ENCODE peak calls at places on chromosomes 13 and 19, in ten cellular contexts. C is cardiac muscle cell; W is neuronal stem cell; V is CD8-positive, alpha-beta memory T cell; H is GM23248; Q is left ventricle myocardium inferior; J is tibial artery; T is vagina; P is mesendoderm; N is aorta. K is an unnamed sample. For H3K4me1, the result is how much of the 10 kb centered on the place peaks cover.

GRCh38 chr19:23070353-23070781 is 46.5 kb upstream of the ZNF730 start:
- DNase-seq in C (peak), W (no peak), V (no peak), H (peak), Q (peak), J (no peak), T (no peak), P (peak), N (peak), K (no peak)

GRCh38 chr13:36344173-36344572 is 2.0 kb downstream of the SPART start:
- DNase-seq in C (peak), W (no peak), V (no peak), H (peak), Q (no peak), J (no peak), T (no peak), P (peak), N (no peak), K (no peak)

GRCh38 chr13:40528881-40529280 is 137.6 kb downstream of the FOXO1 start:
- DNase-seq in C (no peak), W (no peak), V (no peak), H (no peak), Q (no peak), J (no peak), T (no peak), P (no peak), N (no peak), K (no peak)

GRCh38 chr13:83340170-83340569 is 542.1 kb downstream of the SLITRK1 start:
- DNase-seq in C (no peak), W (no peak), V (no peak), H (no peak), Q (no peak), J (no peak), T (no peak), P (no peak), N (no peak), K (no peak)

GRCh38 chr13:106836186-106836802 is 268.4 kb upstream of the ARGLU1 start:
- DNase-seq in C (no peak), W (no peak), V (no peak), H (no peak), Q (no peak), J (no peak), T (no peak), P (no peak), N (no peak), K (no peak)

GRCh38 chr13:21686761-21687391 is 16.0 kb downstream of the FGF9 start:
- DNase-seq in C (no peak), W (no peak), V (no peak), H (no peak), Q (no peak), J (no peak), T (no peak), P (no peak), N (no peak), K (no peak)

GRCh38 chr19:6935069-6935468 is 47.7 kb downstream of the ADGRE1 start:
- DNase-seq in C (no peak), W (no peak), V (no peak), H (no peak), Q (no peak), J (no peak), T (no peak), P (no peak), N (no peak), K (no peak)

GRCh38 chr13:113408562-113408961 is 44.6 kb upstream of the GRTP1 start:
- DNase-seq in C (no peak), W (no peak), V (no peak), H (no peak), Q (no peak), J (no peak), T (peak), P (no peak), N (no peak), K (no peak)

GRCh38 chr13:49859568-49859967 is 67.1 kb upstream of the KPNA3 start:
- DNase-seq in C (peak), W (no peak), V (no peak), H (peak), Q (no peak), J (no peak), T (no peak), P (no peak), N (no peak), K (no peak)

GRCh38 chr19:53086949-53087348 is 16.3 kb downstream of the ZNF160 start:
- DNase-seq in C (peak), W (no peak), V (no peak), H (no peak), Q (peak), J (no peak), T (no peak), P (no peak), N (no peak), K (peak)

GRCh38 chr13:94656766-94657165 is 55.1 kb downstream of the GPR180 start:
- DNase-seq in C (peak), W (no peak), V (no peak), H (peak), Q (no peak), J (no peak), T (no peak), P (peak), N (no peak), K (no peak)

GRCh38 chr13:38135590-38135989 is 214.1 kb upstream of the UFM1 start:
- DNase-seq in C (no peak), W (no peak), V (no peak), H (no peak), Q (no peak), J (no peak), T (no peak), P (no peak), N (no peak), K (no peak)

GRCh38 chr19:15101479-15102082 is 5.6 kb upstream of the SYDE1 start:
- DNase-seq in C (peak), W (no peak), V (peak), H (peak), Q (no peak), J (no peak), T (no peak), P (peak), N (no peak), K (no peak)

GRCh38 chr13:40477623-40478608 is 188.5 kb downstream of the FOXO1 start:
- DNase-seq in C (peak), W (no peak), V (no peak), H (no peak), Q (peak), J (peak), T (no peak), P (peak), N (peak), K (no peak)

GRCh38 chr13:100089633-100090032 is 740 bp downstream of the PCCA start:
- DNase-seq in C (peak), W (no peak), V (peak), H (peak), Q (no peak), J (no peak), T (no peak), P (no peak), N (no peak), K (no peak)

GRCh38 chr13:83919775-83920174 is 37.5 kb upstream of the SLITRK1 start:
- DNase-seq in C (no peak), W (no peak), V (no peak), H (no peak), Q (no peak), J (no peak), T (no peak), P (no peak), N (no peak), K (no peak)

GRCh38 chr19:4712771-4713170 is 10.9 kb downstream of the DPP9 start:
- DNase-seq in C (no peak), W (no peak), V (no peak), H (no peak), Q (peak), J (no peak), T (no peak), P (no peak), N (no peak), K (no peak)
- H3K4me1 ChIP-seq in C (under half), W (under half), V (under half), H (under half), Q (half or more), J (under half), T (under half), P (under half), N (under half), K (under half)

DNA sequence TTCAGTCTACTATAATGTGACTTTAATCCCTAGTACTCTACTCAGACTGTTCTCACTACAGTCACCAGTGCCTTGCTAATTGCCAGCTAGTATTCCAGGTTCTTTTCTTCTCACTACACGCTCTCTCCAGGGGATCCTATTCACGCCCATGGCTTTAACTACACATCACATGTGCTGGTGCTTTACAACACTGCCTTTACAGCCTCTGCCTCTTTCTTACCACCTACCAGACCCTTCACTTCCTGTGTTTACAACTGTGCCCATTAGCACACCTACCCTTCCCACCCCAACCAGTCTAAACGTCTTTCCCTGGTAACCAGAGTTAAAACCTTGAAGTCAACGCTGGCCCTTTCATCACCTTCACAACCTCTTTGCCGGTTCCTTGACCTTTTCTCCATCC is 249.5 kb downstream of the DNAJC15 start:
- DNase-seq in C (no peak), W (no peak), V (no peak), H (no peak), Q (no peak), J (no peak), T (no peak), P (peak), N (no peak), K (no peak)
- H3K4me1 ChIP-seq in C (under half), W (under half), V (under half), H (under half), Q (under half), J (under half), T (under half), P (under half), N (under half), K (under half)

GRCh38 chr19:795691-796581 is 1.3 kb upstream of the PTBP1 start:
- DNase-seq in C (no peak), W (no peak), V (no peak), H (no peak), Q (no peak), J (no peak), T (no peak), P (no peak), N (peak), K (peak)
- H3K4me1 ChIP-seq in C (under half), W (under half), V (under half), H (under half), Q (half or more), J (under half), T (under half), P (under half), N (under half), K (under half)

DNA sequence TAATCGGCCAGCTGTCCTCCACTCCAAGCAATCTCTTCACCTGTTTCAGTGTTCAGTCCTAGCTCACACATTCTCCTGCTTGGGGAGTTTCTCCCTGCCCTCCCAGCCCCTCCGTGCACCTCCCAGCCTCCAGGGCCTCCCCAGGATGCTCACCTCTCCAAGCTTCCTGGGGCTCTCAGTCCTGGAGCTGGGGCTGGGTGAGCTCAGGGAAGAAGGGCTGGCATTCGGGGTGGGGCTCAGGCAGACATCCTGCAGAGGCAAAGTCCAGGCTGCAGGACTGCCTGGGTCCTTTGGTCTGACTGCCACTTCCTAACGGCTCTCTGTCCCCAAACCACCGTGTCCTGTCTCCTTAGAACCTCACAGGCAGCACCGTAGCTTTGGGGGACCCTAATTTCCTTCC is 2.6 kb downstream of the TMEM150B start:
- DNase-seq in C (no peak), W (no peak), V (no peak), H (no peak), Q (no peak), J (no peak), T (no peak), P (no peak), N (no peak), K (no peak)
- H3K4me1 ChIP-seq in C (under half), W (under half), V (under half), H (under half), Q (under half), J (under half), T (under half), P (under half), N (under half), K (under half)

GRCh38 chr13:110418944-110419343 is 111.9 kb downstream of the COL4A2 start:
- DNase-seq in C (no peak), W (no peak), V (no peak), H (no peak), Q (peak), J (no peak), T (peak), P (no peak), N (peak), K (no peak)
- H3K4me1 ChIP-seq in C (under half), W (under half), V (under half), H (under half), Q (half or more), J (half or more), T (under half), P (under half), N (under half), K (under half)

GRCh38 chr19:18506101-18506534 is 15.8 kb downstream of the ELL start:
- DNase-seq in C (no peak), W (no peak), V (no peak), H (no peak), Q (peak), J (no peak), T (no peak), P (no peak), N (no peak), K (no peak)

GRCh38 chr19:18508585-18508984 is 13.3 kb downstream of the ELL start:
- DNase-seq in C (no peak), W (no peak), V (no peak), H (no peak), Q (no peak), J (no peak), T (no peak), P (no peak), N (no peak), K (no peak)

GRCh38 chr19:18507021-18507726 is 14.7 kb downstream of the ELL start:
- DNase-seq in C (no peak), W (no peak), V (peak), H (no peak), Q (peak), J (peak), T (no peak), P (no peak), N (no peak), K (no peak)

GRCh38 chr19:18506545-18506944 is 15.3 kb downstream of the ELL start:
- DNase-seq in C (no peak), W (no peak), V (no peak), H (no peak), Q (no peak), J (no peak), T (no peak), P (no peak), N (no peak), K (no peak)

GRCh38 chr19:18507727-18508440 is 14.0 kb downstream of the ELL start:
- DNase-seq in C (no peak), W (no peak), V (no peak), H (no peak), Q (peak), J (peak), T (no peak), P (no peak), N (no peak), K (no peak)
- H3K4me1 ChIP-seq in C (half or more), W (under half), V (half or more), H (under half), Q (half or more), J (half or more), T (half or more), P (under half), N (under half), K (half or more)

DNA sequence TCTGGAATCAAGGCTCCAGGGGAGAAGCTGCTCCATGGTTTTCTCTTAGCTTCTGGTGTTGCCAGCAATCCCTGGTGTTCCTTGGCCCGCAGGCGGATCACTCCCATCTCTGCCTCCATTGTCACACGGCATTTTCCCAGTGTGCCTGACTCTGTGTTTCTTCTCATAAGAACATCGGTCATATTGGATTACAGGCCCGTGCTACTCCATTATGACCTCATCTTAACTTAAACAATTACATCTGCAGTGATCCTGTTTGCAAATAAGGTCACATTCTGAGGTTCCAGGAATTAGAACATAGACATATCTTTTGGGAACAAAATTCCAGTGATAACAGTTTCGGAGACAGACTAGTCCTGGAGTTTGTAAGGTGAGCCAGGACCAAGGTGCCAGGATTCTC is 23.5 kb upstream of the ALOX5AP start:
- DNase-seq in C (no peak), W (no peak), V (no peak), H (no peak), Q (no peak), J (no peak), T (no peak), P (no peak), N (no peak), K (no peak)
- H3K4me1 ChIP-seq in C (under half), W (under half), V (under half), H (under half), Q (under half), J (under half), T (under half), P (under half), N (under half), K (under half)

DNA sequence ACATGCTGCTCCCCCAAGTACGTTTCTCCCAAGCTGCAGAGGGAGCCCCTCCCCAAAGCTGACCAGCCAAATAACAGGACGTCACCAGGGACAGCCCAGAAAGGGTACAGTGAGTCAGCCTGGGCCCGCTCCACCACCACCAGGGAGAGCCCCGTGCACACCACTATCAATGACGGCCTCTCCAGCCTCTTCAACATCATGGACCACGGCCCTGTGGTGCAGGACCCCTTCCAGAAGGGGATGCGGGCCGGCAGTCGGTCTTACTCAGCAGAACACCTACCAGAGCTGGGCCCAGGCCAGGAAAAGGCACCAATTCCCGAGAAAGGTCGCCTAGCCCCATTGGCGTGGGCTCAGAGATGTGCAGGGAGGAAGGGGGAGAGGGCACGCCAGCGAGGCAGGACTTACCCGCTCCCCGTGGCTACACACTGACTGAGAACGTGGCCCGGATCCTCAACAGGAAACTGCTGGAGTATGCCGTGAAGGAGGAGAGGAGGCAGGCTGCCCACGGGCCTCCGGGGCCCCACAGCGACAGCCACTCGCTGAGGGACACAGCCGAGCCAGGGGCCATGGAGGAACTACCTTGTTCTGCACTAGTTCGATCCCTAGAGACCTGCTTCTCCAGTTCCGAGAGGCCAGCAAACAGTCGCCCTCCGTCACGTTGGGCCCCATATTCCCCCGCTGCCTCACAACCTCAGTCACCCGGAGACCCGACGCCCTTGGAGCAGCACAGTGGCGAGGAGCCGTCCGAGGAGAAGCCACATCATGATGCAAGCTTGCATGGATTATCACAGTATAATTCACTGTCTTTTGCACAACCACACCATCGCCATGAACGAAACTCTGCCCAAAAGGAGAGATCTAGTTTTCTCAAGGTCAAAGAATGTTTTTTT is 815.9 kb upstream of the KLHL1 start:
- DNase-seq in C (no peak), W (no peak), V (no peak), H (no peak), Q (no peak), J (no peak), T (no peak), P (no peak), N (peak), K (peak)
- H3K4me1 ChIP-seq in C (under half), W (under half), V (under half), H (under half), Q (under half), J (under half), T (under half), P (under half), N (under half), K (under half)

GRCh38 chr19:2271516-2272103 is 10.4 kb downstream of the PEAK3 start:
- DNase-seq in C (peak), W (no peak), V (no peak), H (peak), Q (no peak), J (no peak), T (no peak), P (no peak), N (peak), K (peak)
- H3K4me1 ChIP-seq in C (under half), W (under half), V (under half), H (under half), Q (half or more), J (half or more), T (half or more), P (under half), N (under half), K (under half)

GRCh38 chr13:44158741-44159632 is 214.6 kb upstream of the SERP2 start:
- DNase-seq in C (peak), W (no peak), V (no peak), H (no peak), Q (no peak), J (peak), T (no peak), P (no peak), N (peak), K (peak)
- H3K4me1 ChIP-seq in C (under half), W (under half), V (under half), H (under half), Q (under half), J (half or more), T (under half), P (under half), N (under half), K (under half)